ENCODE peak calls at places on chromosomes 3 and 15, in six cellular contexts. O is substantia nigra, W is T-helper 9 cell, V is GM19239, U is islet precursor cell, C is kidney glomerular epithelial cell. P is an unnamed sample.

GRCh38 chr3:52055537-52056351 is 627 bp downstream of the DUSP7 start:
- DNase-seq in O (no peak), W (peak; percentile 29), V (peak; percentile 58), U (peak; percentile 82), C (no peak), P (no peak)

GRCh38 chr3:105232536-105232935 is 134.2 kb upstream of the ALCAM start:
- DNase-seq in O (no peak), W (no peak), V (no peak), U (no peak), C (no peak), P (no peak)

GRCh38 chr3:120370463-120370862 is 21.3 kb upstream of the LRRC58 start:
- DNase-seq in O (no peak), W (no peak), V (no peak), U (no peak), C (no peak), P (no peak)

GRCh38 chr3:46659285-46659684 is 34.2 kb downstream of the ALS2CL start:
- DNase-seq in O (no peak), W (no peak), V (no peak), U (peak; percentile 85), C (no peak), P (no peak)

GRCh38 chr15:75758071-75758872 is 45.6 kb upstream of the CSPG4 start:
- DNase-seq in O (peak; percentile 27), W (peak; percentile 49), V (peak; percentile 84), U (peak; percentile 94), C (peak; percentile 76), P (peak; percentile 82)

GRCh38 chr3:99499235-99499798 is 139.1 kb upstream of the COL8A1 start:
- DNase-seq in O (no peak), W (no peak), V (no peak), U (no peak), C (peak; percentile 62), P (peak; percentile 49)

GRCh38 chr15:89408512-89409183 is 74.0 kb upstream of the POLG start:
- DNase-seq in O (no peak), W (no peak), V (no peak), U (no peak), C (no peak), P (no peak)

GRCh38 chr15:68792901-68793766 is 27.6 kb downstream of the ANP32A start:
- DNase-seq in O (no peak), W (no peak), V (no peak), U (peak; percentile 67), C (no peak), P (no peak)

GRCh38 chr15:63155486-63155885 is 1.8 kb downstream of the RPS27L start:
- DNase-seq in O (no peak), W (no peak), V (no peak), U (no peak), C (no peak), P (no peak)

GRCh38 chr3:106827515-106828213 is 549.6 kb upstream of the CCDC54 start:
- DNase-seq in O (no peak), W (no peak), V (no peak), U (peak; percentile 63), C (no peak), P (no peak)

GRCh38 chr3:179589143-179589542 is 15.3 kb downstream of the MRPL47 start:
- DNase-seq in O (no peak), W (no peak), V (no peak), U (no peak), C (no peak), P (no peak)

GRCh38 chr3:64642327-64643151 is 45.3 kb downstream of the ADAMTS9 start:
- DNase-seq in O (no peak), W (no peak), V (no peak), U (peak; percentile 88), C (no peak), P (no peak)

GRCh38 chr3:96754128-96754527 is 60.3 kb upstream of the EPHA6 start:
- DNase-seq in O (no peak), W (no peak), V (no peak), U (no peak), C (no peak), P (no peak)

GRCh38 chr15:73922186-73923151 is 3.8 kb upstream of the LOXL1 start:
- DNase-seq in O (no peak), W (no peak), V (no peak), U (peak; percentile 66), C (peak; percentile 60), P (no peak)

GRCh38 chr3:192821161-192821560 is 93.8 kb upstream of the FGF12 start:
- DNase-seq in O (no peak), W (no peak), V (no peak), U (no peak), C (no peak), P (no peak)

GRCh38 chr3:52121459-52121795 is 32.8 kb downstream of the POC1A start:
- DNase-seq in O (no peak), W (no peak), V (peak; percentile 43), U (no peak), C (no peak), P (no peak)

GRCh38 chr3:66121288-66121687 is 82.6 kb upstream of the MAGI1 start:
- DNase-seq in O (no peak), W (no peak), V (no peak), U (no peak), C (no peak), P (no peak)

GRCh38 chr3:143306419-143306818 is 186.8 kb downstream of the CHST2 start:
- DNase-seq in O (no peak), W (no peak), V (no peak), U (no peak), C (no peak), P (no peak)

GRCh38 chr15:78177447-78177873 is 28.3 kb downstream of the IDH3A start:
- DNase-seq in O (no peak), W (no peak), V (no peak), U (peak; percentile 79), C (peak; percentile 1), P (no peak)

GRCh38 chr3:55620361-55621025 is 133.4 kb upstream of the WNT5A start:
- DNase-seq in O (no peak), W (no peak), V (no peak), U (peak; percentile 91), C (no peak), P (no peak)

GRCh38 chr3:171875923-171876412 is 32.8 kb downstream of the TMEM212 start:
- DNase-seq in O (no peak), W (no peak), V (no peak), U (peak; percentile 74), C (peak; percentile 43), P (no peak)

GRCh38 chr3:123624302-123624701 is 39.4 kb upstream of the HACD2 start:
- DNase-seq in O (no peak), W (no peak), V (no peak), U (no peak), C (no peak), P (no peak)

GRCh38 chr3:177284383-177284881 is 87.2 kb upstream of the TBL1XR1 start:
- DNase-seq in O (no peak), W (no peak), V (no peak), U (peak; percentile 97), C (no peak), P (no peak)

GRCh38 chr3:13565581-13566461 is 16.9 kb downstream of the FBLN2 start:
- DNase-seq in O (no peak), W (no peak), V (no peak), U (no peak), C (no peak), P (no peak)

P was measured in tibial nerve.